ENCODE peak calls at places on chromosomes 5 and 9, in ten cellular contexts. V, M, G, F, Q, O, D, B, N and Y are unnamed samples.

GRCh38 chr5:158746979-158747378 is 352.7 kb downstream of the EBF1 start:
- DNase-seq in G (no peak), N (no peak), Q (no peak), D (no peak), F (no peak), V (no peak), O (no peak), M (no peak), B (no peak), Y (no peak)

GRCh38 chr9:115267788-115268187 is 149.8 kb upstream of the TNC start:
- DNase-seq in B (no peak), G (no peak), N (no peak), Q (no peak), M (no peak), O (no peak), V (no peak), F (peak), D (no peak), Y (no peak)

GRCh38 chr5:180026320-180026719 is 45.2 kb downstream of the RNF130 start:
- DNase-seq in G (no peak), O (no peak), B (peak), D (no peak), V (no peak), F (peak), Q (no peak), N (no peak), M (no peak), Y (no peak)

GRCh38 chr5:98827161-98827560 is 53.7 kb downstream of the RGMB start:
- DNase-seq in V (no peak), G (no peak), B (peak), N (no peak), D (no peak), F (peak), Q (no peak), O (no peak), M (no peak), Y (peak)

GRCh38 chr9:113614843-113615648 is 151.5 kb downstream of the RGS3 start:
- DNase-seq in N (no peak), O (no peak), M (peak), G (peak), F (no peak), V (no peak), Q (no peak), D (no peak), B (no peak), Y (peak)

GRCh38 chr9:88387035-88387732 is 1.1 kb upstream of the SPIN1 start:
- DNase-seq in N (peak), G (peak), M (peak), D (no peak), V (no peak), B (no peak), Q (no peak), F (peak), O (no peak), Y (peak)

GRCh38 chr5:140192715-140193428 is 17.9 kb downstream of the CYSTM1 start:
- DNase-seq in F (no peak), D (no peak), G (no peak), M (no peak), N (no peak), O (no peak), V (no peak), B (no peak), Q (no peak), Y (no peak)

GRCh38 chr9:121950441-121950840 is 142.7 kb downstream of the TTLL11 start:
- DNase-seq in F (peak), B (no peak), Q (no peak), G (no peak), D (no peak), M (no peak), O (no peak), V (no peak), N (no peak), Y (no peak)